ENCODE peak calls at places on chromosomes 12 and 14, in nine cellular contexts. V, Z, R, T, F, B, Y, P and U are unnamed samples.

GRCh38 chr12:128796439-128797118 is 27.2 kb downstream of the SLC15A4 start:
- DNase-seq in V (no peak), Z (no peak), R (no peak), T (no peak), F (no peak), B (no peak), Y (no peak), P (no peak), U (no peak)

GRCh38 chr12:6866920-6867406 is 368 bp upstream of the TPI1 start:
- DNase-seq in V (no peak), Z (peak), R (no peak), T (peak), F (no peak), B (no peak), Y (no peak), P (no peak), U (peak)

GRCh38 chr14:101709962-101710891 is 51.3 kb upstream of the PPP2R5C start:
- DNase-seq in V (no peak), Z (no peak), R (no peak), T (no peak), F (no peak), B (no peak), Y (peak), P (peak), U (peak)

GRCh38 chr12:9787340-9787737 is 26.6 kb upstream of the CD69 start:
- DNase-seq in V (peak), Z (no peak), R (peak), T (peak), F (no peak), B (no peak), Y (no peak), P (no peak), U (no peak)

GRCh38 chr14:28779416-28779941 is 12.9 kb downstream of the FOXG1 start:
- DNase-seq in V (no peak), Z (no peak), R (no peak), T (no peak), F (no peak), B (no peak), Y (no peak), P (no peak), U (no peak)

GRCh38 chr12:49108958-49109404 is 1.7 kb downstream of the LMBR1L start:
- DNase-seq in V (peak), Z (no peak), R (no peak), T (no peak), F (peak), B (no peak), Y (peak), P (no peak), U (no peak)

GRCh38 chr12:115857923-115858322 is 419.6 kb downstream of the MED13L start:
- DNase-seq in V (no peak), Z (no peak), R (no peak), T (no peak), F (no peak), B (no peak), Y (no peak), P (no peak), U (no peak)

GRCh38 chr14:28157887-28158791 is 608.4 kb upstream of the FOXG1 start:
- DNase-seq in V (no peak), Z (no peak), R (no peak), T (no peak), F (no peak), B (no peak), Y (no peak), P (no peak), U (no peak)

GRCh38 chr14:105167303-105168092 is 1.1 kb downstream of the JAG2 start:
- DNase-seq in V (no peak), Z (no peak), R (no peak), T (no peak), F (no peak), B (no peak), Y (peak), P (no peak), U (peak)

GRCh38 chr14:105866841-105867321 is 340.5 kb downstream of the TMEM121 start:
- DNase-seq in V (no peak), Z (peak), R (no peak), T (no peak), F (no peak), B (no peak), Y (no peak), P (no peak), U (no peak)

GRCh38 chr12:15050664-15051063 is 77.8 kb downstream of the PDE6H start:
- DNase-seq in V (no peak), Z (no peak), R (peak), T (peak), F (no peak), B (no peak), Y (no peak), P (no peak), U (no peak)

GRCh38 chr12:120429368-120429767 is 8.5 kb upstream of the COX6A1 start:
- DNase-seq in V (no peak), Z (no peak), R (no peak), T (no peak), F (no peak), B (no peak), Y (peak), P (no peak), U (no peak)

GRCh38 chr12:12745576-12746211 is 28.5 kb downstream of the CDKN1B start:
- DNase-seq in V (no peak), Z (no peak), R (no peak), T (no peak), F (no peak), B (no peak), Y (no peak), P (no peak), U (peak)

GRCh38 chr12:13100610-13100881 is 2.9 kb downstream of the GSG1 start:
- DNase-seq in V (no peak), Z (no peak), R (no peak), T (no peak), F (no peak), B (no peak), Y (no peak), P (no peak), U (no peak)

GRCh38 chr14:83559721-83560120 is 1970.2 kb upstream of the FLRT2 start:
- DNase-seq in V (peak), Z (no peak), R (peak), T (peak), F (no peak), B (no peak), Y (no peak), P (no peak), U (no peak)

GRCh38 chr14:33510991-33511390 is 439.9 kb downstream of the EGLN3 start:
- DNase-seq in V (no peak), Z (no peak), R (no peak), T (no peak), F (no peak), B (no peak), Y (no peak), P (no peak), U (no peak)

GRCh38 chr12:104680070-104680469 is 223.3 kb downstream of the CHST11 start:
- DNase-seq in V (no peak), Z (no peak), R (peak), T (no peak), F (no peak), B (peak), Y (no peak), P (peak), U (peak)

GRCh38 chr12:68482660-68483059 is 128.0 kb upstream of the RAP1B start:
- DNase-seq in V (no peak), Z (no peak), R (no peak), T (no peak), F (no peak), B (peak), Y (peak), P (no peak), U (no peak)

GRCh38 chr14:73685328-73685727 is 28.9 kb downstream of the PNMA1 start:
- DNase-seq in V (no peak), Z (no peak), R (no peak), T (no peak), F (no peak), B (no peak), Y (no peak), P (no peak), U (no peak)

GRCh38 chr12:19282133-19282532 is 152.6 kb downstream of the PLEKHA5 start:
- DNase-seq in V (no peak), Z (no peak), R (no peak), T (no peak), F (no peak), B (no peak), Y (no peak), P (no peak), U (no peak)

GRCh38 chr14:57380935-57381334 is 9.5 kb upstream of the NAA30 start:
- DNase-seq in V (no peak), Z (no peak), R (no peak), T (no peak), F (no peak), B (no peak), Y (no peak), P (no peak), U (peak)

GRCh38 chr12:121628536-121628935 is 2.2 kb downstream of the ORAI1 start:
- DNase-seq in V (no peak), Z (no peak), R (no peak), T (no peak), F (no peak), B (no peak), Y (no peak), P (no peak), U (no peak)

GRCh38 chr14:32190713-32191112 is 11.1 kb upstream of the RNU6-7 start:
- DNase-seq in V (no peak), Z (no peak), R (no peak), T (no peak), F (no peak), B (no peak), Y (no peak), P (no peak), U (no peak)

GRCh38 chr12:107514887-107515445 is 170.6 kb upstream of the PWP1 start:
- DNase-seq in V (peak), Z (no peak), R (no peak), T (no peak), F (no peak), B (no peak), Y (no peak), P (no peak), U (peak)

GRCh38 chr12:109782322-109782695 is 50.9 kb downstream of the TRPV4 start:
- DNase-seq in V (no peak), Z (no peak), R (no peak), T (no peak), F (no peak), B (no peak), Y (no peak), P (no peak), U (no peak)

GRCh38 chr14:69637503-69638030 is 26.2 kb downstream of the SUSD6 start:
- DNase-seq in V (no peak), Z (no peak), R (no peak), T (no peak), F (no peak), B (no peak), Y (peak), P (no peak), U (no peak)

GRCh38 chr12:76144253-76144564 is 59.7 kb upstream of the NAP1L1 start:
- DNase-seq in V (peak), Z (peak), R (no peak), T (peak), F (no peak), B (no peak), Y (peak), P (no peak), U (peak)

GRCh38 chr14:69842671-69843407 is 36.4 kb upstream of the SMOC1 start:
- DNase-seq in V (no peak), Z (no peak), R (no peak), T (no peak), F (no peak), B (no peak), Y (no peak), P (no peak), U (no peak)

GRCh38 chr12:66352197-66352596 is 49.9 kb downstream of the HELB start:
- DNase-seq in V (peak), Z (no peak), R (no peak), T (peak), F (no peak), B (no peak), Y (no peak), P (peak), U (peak)
- TF ChIP-seq CTCF in V (peak), Z (no peak), R (peak), T (peak), F (no peak), B (peak), Y (peak), P (peak), U (peak)

GRCh38 chr14:40252817-40253447 is 820.7 kb upstream of the FBXO33 start:
- DNase-seq in V (no peak), Z (no peak), R (no peak), T (no peak), F (no peak), B (no peak), Y (no peak), P (peak), U (peak)
- TF ChIP-seq CTCF in V (no peak), Z (no peak), R (no peak), T (no peak), F (no peak), B (no peak), Y (no peak), P (peak), U (peak)

GRCh38 chr14:68098834-68099233 is 279.3 kb downstream of the RAD51B start:
- DNase-seq in V (no peak), Z (no peak), R (no peak), T (no peak), F (no peak), B (no peak), Y (no peak), P (no peak), U (no peak)

GRCh38 chr14:68099348-68100045 is 279.9 kb downstream of the RAD51B start:
- DNase-seq in V (peak), Z (no peak), R (peak), T (no peak), F (no peak), B (no peak), Y (no peak), P (no peak), U (no peak)

GRCh38 chr14:68094158-68094557 is 274.6 kb downstream of the RAD51B start:
- DNase-seq in V (no peak), Z (no peak), R (peak), T (no peak), F (no peak), B (no peak), Y (no peak), P (no peak), U (peak)

DNA sequence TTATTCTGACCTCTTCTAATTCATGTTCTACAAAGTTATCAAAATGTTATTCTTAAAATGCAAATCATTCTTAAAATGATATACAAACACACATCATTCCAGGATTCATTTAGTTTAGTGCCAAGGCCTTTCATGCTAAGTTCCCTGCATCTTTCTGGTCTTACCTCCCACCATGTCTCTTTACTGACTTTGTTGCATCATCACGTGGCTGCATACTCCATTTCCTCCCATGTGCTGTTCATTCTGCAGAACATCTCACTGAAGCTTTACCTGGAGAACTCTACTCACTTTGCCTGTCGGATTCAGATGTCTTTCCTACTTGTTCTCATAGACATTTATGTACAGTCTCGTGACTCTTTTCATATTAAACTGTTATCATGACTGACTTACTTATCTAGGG is 278.1 kb downstream of the RAD51B start:
- DNase-seq in V (no peak), Z (no peak), R (no peak), T (no peak), F (no peak), B (no peak), Y (no peak), P (no peak), U (no peak)
- TF ChIP-seq CTCF in V (no peak), Z (no peak), R (no peak), T (no peak), F (no peak), B (no peak), Y (no peak), P (no peak), U (no peak)

GRCh38 chr14:24298892-24299254 is 707 bp downstream of the DHRS1 start:
- DNase-seq in V (peak), Z (no peak), R (peak), T (peak), F (no peak), B (no peak), Y (no peak), P (peak), U (peak)
- TF ChIP-seq CTCF in V (no peak), Z (no peak), R (no peak), T (no peak), F (no peak), B (no peak), Y (no peak), P (no peak), U (no peak)

GRCh38 chr12:4960547-4960946 is 50.8 kb downstream of the KCNA1 start:
- DNase-seq in V (no peak), Z (no peak), R (no peak), T (no peak), F (no peak), B (no peak), Y (no peak), P (no peak), U (no peak)

GRCh38 chr12:4960030-4960429 is 50.3 kb downstream of the KCNA1 start:
- DNase-seq in V (no peak), Z (no peak), R (no peak), T (no peak), F (no peak), B (no peak), Y (no peak), P (no peak), U (no peak)

GRCh38 chr12:4959381-4959780 is 49.7 kb downstream of the KCNA1 start:
- DNase-seq in V (no peak), Z (no peak), R (no peak), T (no peak), F (no peak), B (no peak), Y (no peak), P (no peak), U (no peak)

GRCh38 chr12:4961311-4961710 is 51.6 kb downstream of the KCNA1 start:
- DNase-seq in V (no peak), Z (no peak), R (no peak), T (no peak), F (no peak), B (no peak), Y (no peak), P (no peak), U (no peak)

GRCh38 chr12:4962539-4963486 is 53.1 kb downstream of the KCNA1 start:
- DNase-seq in V (no peak), Z (no peak), R (no peak), T (peak), F (no peak), B (no peak), Y (no peak), P (no peak), U (peak)
- TF ChIP-seq CTCF in V (no peak), Z (no peak), R (no peak), T (no peak), F (no peak), B (no peak), Y (no peak), P (no peak), U (no peak)

DNA sequence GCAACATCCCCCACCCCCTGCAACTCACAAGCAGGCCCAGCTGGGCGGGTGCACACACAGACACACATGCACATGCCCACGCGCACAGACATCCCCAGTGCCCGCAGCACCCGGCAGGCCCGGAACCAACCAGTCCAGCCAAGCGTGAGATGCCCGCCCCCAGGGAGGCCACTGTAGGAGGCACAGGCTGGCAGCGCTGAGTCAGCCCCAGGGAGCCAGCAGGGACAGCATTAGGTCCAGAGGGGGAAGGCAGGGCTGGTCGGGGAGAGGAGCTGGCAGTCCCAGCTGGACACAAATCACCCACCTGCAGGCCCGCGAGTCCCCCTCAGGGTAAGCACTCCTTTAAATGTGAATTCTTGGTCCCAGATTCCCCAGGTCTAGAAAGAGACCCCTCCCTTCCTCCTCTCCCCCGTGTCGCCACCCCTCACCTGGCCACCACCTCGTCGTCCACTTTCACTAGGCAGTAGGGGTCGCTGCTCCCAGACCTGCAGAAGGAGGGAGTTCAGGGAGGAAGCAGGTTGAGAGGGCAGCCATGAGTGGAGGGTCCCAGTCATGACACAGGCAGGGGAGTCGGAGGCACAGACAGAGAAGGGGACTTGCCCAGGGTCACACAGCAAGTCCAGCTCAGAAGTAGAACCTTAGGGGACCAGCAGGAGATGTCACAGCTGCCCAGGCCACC is 5.0 kb downstream of the RASAL1 start:
- DNase-seq in V (no peak), Z (no peak), R (no peak), T (no peak), F (no peak), B (peak), Y (no peak), P (no peak), U (peak)
- TF ChIP-seq CTCF in V (no peak), Z (no peak), R (peak), T (peak), F (no peak), B (peak), Y (no peak), P (peak), U (peak)

GRCh38 chr12:74941678-74942077 is 268.0 kb downstream of the KCNC2 start:
- DNase-seq in V (no peak), Z (no peak), R (no peak), T (no peak), F (no peak), B (no peak), Y (no peak), P (no peak), U (no peak)

DNA sequence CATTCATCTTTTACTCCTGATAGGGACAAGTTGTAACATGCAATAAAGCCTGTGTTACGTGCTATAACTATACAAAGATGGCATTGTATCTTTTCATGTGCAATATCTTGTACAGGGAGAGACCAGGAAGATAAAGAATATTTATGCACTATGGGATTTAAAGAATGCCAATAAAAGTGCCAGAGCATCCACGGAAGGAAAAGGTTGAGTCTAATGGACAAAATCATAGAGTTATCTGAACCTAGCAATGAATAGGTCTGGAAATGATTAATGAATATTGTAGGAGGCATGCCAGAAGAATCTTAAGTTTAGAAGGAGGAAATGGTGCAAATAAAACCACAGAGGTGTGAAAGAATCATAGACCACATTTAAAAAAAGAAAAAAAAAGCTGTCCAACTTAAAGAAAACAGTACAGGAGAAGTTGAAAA is 263.9 kb downstream of the KCNC2 start:
- DNase-seq in V (no peak), Z (no peak), R (no peak), T (no peak), F (no peak), B (no peak), Y (no peak), P (no peak), U (peak)
- TF ChIP-seq CTCF in V (no peak), Z (no peak), R (no peak), T (no peak), F (no peak), B (no peak), Y (no peak), P (no peak), U (no peak)